ENCODE peak calls at places on chromosomes 13 and 19, in six cellular contexts. T is AG04449, G is left ventricle myocardium superior, M is EH, P is choroid plexus epithelial cell, Z is heart right ventricle. O is an unnamed sample.

GRCh38 chr19:11580665-11581418 is 3.4 kb upstream of the ACP5 start:
- DNase-seq in P (peak; percentile 38), T (no peak), M (peak; percentile 11), G (no peak), Z (no peak), O (no peak)

GRCh38 chr19:48543121-48543710 is 8.8 kb upstream of the SULT2B1 start:
- DNase-seq in G (no peak), M (peak; percentile 77), T (no peak), Z (no peak), P (no peak), O (no peak)

GRCh38 chr13:105735269-105735668 is 800.2 kb downstream of the EFNB2 start:
- DNase-seq in M (no peak), T (no peak), G (no peak), Z (no peak), P (peak; percentile 33), O (no peak)

GRCh38 chr19:3646336-3647092 is 19.9 kb upstream of the CACTIN start:
- DNase-seq in M (no peak), Z (no peak), T (no peak), G (no peak), P (no peak), O (no peak)

GRCh38 chr13:71524245-71525002 is 342.6 kb downstream of the DACH1 start:
- DNase-seq in M (no peak), G (no peak), P (no peak), Z (no peak), T (no peak), O (no peak)

GRCh38 chr13:50893211-50893852 is 16.3 kb upstream of the RNASEH2B start:
- DNase-seq in Z (no peak), T (no peak), M (peak; percentile 33), P (peak; percentile 72), G (no peak), O (peak; percentile 66)

GRCh38 chr13:113053801-113054604 is 51.6 kb upstream of the F7 start:
- DNase-seq in T (no peak), P (no peak), G (no peak), M (no peak), Z (no peak), O (no peak)

GRCh38 chr19:43636121-43636683 is 3.4 kb downstream of the CADM4 start:
- DNase-seq in P (peak; percentile 15), Z (no peak), T (no peak), G (no peak), M (peak; percentile 20), O (no peak)

GRCh38 chr19:43354305-43354627 is 780 bp downstream of the CD177 start:
- DNase-seq in M (no peak), T (no peak), Z (no peak), P (no peak), G (no peak), O (no peak)

GRCh38 chr13:74290324-74290773 is 156.1 kb upstream of the KLF12 start:
- DNase-seq in T (no peak), M (peak; percentile 76), P (peak; percentile 98), Z (peak; percentile 55), G (no peak), O (peak; percentile 76)

GRCh38 chr13:87087741-87088140 is 583.4 kb upstream of the SLITRK5 start:
- DNase-seq in P (peak; percentile 81), M (no peak), Z (no peak), T (no peak), G (no peak), O (no peak)

GRCh38 chr13:73958657-73959397 is 175.4 kb downstream of the KLF12 start:
- DNase-seq in P (no peak), G (no peak), M (no peak), T (no peak), Z (no peak), O (no peak)

GRCh38 chr13:109209526-109209925 is 576.9 kb downstream of the IRS2 start:
- DNase-seq in Z (no peak), G (no peak), P (no peak), M (no peak), T (no peak), O (no peak)

GRCh38 chr13:111092685-111093084 is 22.4 kb upstream of the ARHGEF7 start:
- DNase-seq in P (no peak), Z (no peak), M (no peak), T (no peak), G (no peak), O (no peak)

GRCh38 chr19:35059006-35059798 is 17.7 kb downstream of the HPN start:
- DNase-seq in M (no peak), P (no peak), T (no peak), G (no peak), Z (no peak), O (no peak)

GRCh38 chr19:5480427-5480836 is 25.2 kb downstream of the ZNRF4 start:
- DNase-seq in Z (no peak), T (no peak), P (peak; percentile 29), G (peak; percentile 42), M (peak; percentile 27), O (no peak)

GRCh38 chr13:37288057-37288720 is 182.7 kb upstream of the CSNK1A1L start:
- DNase-seq in G (no peak), Z (peak; percentile 21), P (no peak), M (no peak), T (no peak), O (no peak)

GRCh38 chr13:59303433-59303832 is 860.3 kb downstream of the DIAPH3 start:
- DNase-seq in T (no peak), Z (no peak), M (peak; percentile 11), G (no peak), P (no peak), O (no peak)

GRCh38 chr13:69817333-69817732 is 290.3 kb upstream of the ATXN8OS start:
- DNase-seq in M (no peak), P (no peak), T (no peak), Z (no peak), G (no peak), O (no peak)

GRCh38 chr19:11145147-11145924 is 10.2 kb downstream of the SPC24 start:
- DNase-seq in T (no peak), P (no peak), Z (no peak), M (no peak), G (no peak), O (no peak)

GRCh38 chr19:53158119-53158656 is 665 bp downstream of the ZNF347 start:
- DNase-seq in Z (peak; percentile 47), T (no peak), M (peak; percentile 54), G (peak; percentile 54), P (peak; percentile 27), O (no peak)

GRCh38 chr13:79404985-79405384 is 1.1 kb downstream of the RBM26 start:
- DNase-seq in T (no peak), M (no peak), G (no peak), P (no peak), Z (no peak), O (no peak)

GRCh38 chr19:12733369-12733896 is 1.1 kb downstream of the TRIR start:
- DNase-seq in G (no peak), Z (no peak), M (peak; percentile 68), T (no peak), P (peak; percentile 64), O (peak; percentile 37)

GRCh38 chr13:50990540-50991506 is 81.2 kb downstream of the RNASEH2B start:
- DNase-seq in T (no peak), G (peak; percentile 65), P (peak; percentile 78), M (peak; percentile 58), Z (peak; percentile 32), O (no peak)

O was measured in central memory CD4-positive, alpha-beta T cell.